ENCODE peak calls at places on chromosomes 6 and 20, in four cellular contexts. P is HCT116, D is K562, G is upper lobe of left lung. M is an unnamed sample.

GRCh38 chr6:78989191-78989590 is 88.9 kb downstream of the PHIP start:
- ATAC-seq in P (no peak), G (no peak), D (no peak), M (no peak)

GRCh38 chr6:107618672-107619071 is 128.8 kb downstream of the SOBP start:
- ATAC-seq in P (no peak), G (no peak), D (no peak), M (no peak)

GRCh38 chr6:25278557-25278913 is 639 bp upstream of the CARMIL1 start:
- ATAC-seq in P (peak), G (peak), D (peak), M (peak)

GRCh38 chr20:50460115-50460607 is 50.0 kb upstream of the PTPN1 start:
- ATAC-seq in D (peak), G (no peak), P (no peak), M (peak)

GRCh38 chr6:111862314-111862713 is 10.9 kb downstream of the FYN start:
- ATAC-seq in P (no peak), G (no peak), D (no peak), M (no peak)

GRCh38 chr6:148516116-148517016 is 173.7 kb downstream of the SASH1 start:
- ATAC-seq in G (no peak), P (no peak), D (no peak), M (no peak)

GRCh38 chr6:106612956-106613516 is 16.3 kb downstream of the RTN4IP1 start:
- ATAC-seq in G (no peak), P (no peak), D (no peak), M (no peak)

GRCh38 chr6:107629545-107630147 is 139.7 kb downstream of the SOBP start:
- ATAC-seq in P (no peak), G (no peak), D (no peak), M (no peak)

GRCh38 chr20:17627101-17627950 is 54.7 kb downstream of the RRBP1 start:
- ATAC-seq in D (no peak), G (no peak), P (no peak), M (no peak)

GRCh38 chr6:156899532-156899931 is 122.4 kb downstream of the ARID1B start:
- ATAC-seq in D (peak), P (no peak), G (no peak), M (no peak)

GRCh38 chr6:106796754-106797153 is 167.4 kb downstream of the QRSL1 start:
- ATAC-seq in D (no peak), P (no peak), G (no peak), M (no peak)

GRCh38 chr20:43914286-43914685 is 366 bp upstream of the TOX2 start:
- ATAC-seq in G (peak), P (peak), D (no peak), M (peak)

GRCh38 chr20:14334306-14334930 is 3.0 kb downstream of the FLRT3 start:
- ATAC-seq in P (no peak), D (no peak), G (peak), M (no peak)

GRCh38 chr6:109595998-109596397 is 95.0 kb downstream of the AK9 start:
- ATAC-seq in P (peak), D (no peak), G (no peak), M (no peak)

GRCh38 chr20:49318430-49319203 is 40.8 kb upstream of the ZNFX1 start:
- ATAC-seq in D (no peak), P (no peak), G (peak), M (no peak)

GRCh38 chr6:168368063-168368835 is 48.7 kb upstream of the DACT2 start:
- ATAC-seq in P (no peak), D (no peak), G (peak), M (peak)

GRCh38 chr6:116352515-116353471 is 18.0 kb upstream of the DSE start:
- ATAC-seq in G (peak), D (no peak), P (no peak), M (peak)

GRCh38 chr20:4942336-4942735 is 59.0 kb downstream of the SLC23A2 start:
- ATAC-seq in D (no peak), G (peak), P (no peak), M (no peak)

GRCh38 chr6:129795261-129795660 is 65.9 kb downstream of the TMEM244 start:
- ATAC-seq in G (no peak), P (no peak), D (no peak), M (no peak)

GRCh38 chr6:81246200-81246599 is 506.3 kb downstream of the TENT5A start:
- ATAC-seq in P (no peak), D (no peak), G (no peak), M (no peak)

GRCh38 chr6:81238390-81238789 is 514.1 kb downstream of the TENT5A start:
- ATAC-seq in P (no peak), G (no peak), D (no peak), M (no peak)

GRCh38 chr6:81241126-81241525 is 511.4 kb downstream of the TENT5A start:
- ATAC-seq in D (no peak), P (no peak), G (no peak), M (no peak)

GRCh38 chr6:81242634-81243033 is 509.8 kb downstream of the TENT5A start:
- ATAC-seq in D (no peak), P (no peak), G (no peak), M (no peak)

GRCh38 chr6:81241717-81242116 is 510.8 kb downstream of the TENT5A start:
- ATAC-seq in D (no peak), G (no peak), P (no peak), M (no peak)
- TF ChIP-seq POLR2AphosphoS5 in D (no peak), G (no peak), P (no peak), M (no peak)

GRCh38 chr6:105594821-105595220 is 191.9 kb upstream of the PREP start:
- ATAC-seq in G (no peak), P (no peak), D (no peak), M (no peak)

GRCh38 chr6:105593056-105593455 is 190.2 kb upstream of the PREP start:
- ATAC-seq in D (no peak), G (no peak), P (no peak), M (no peak)

GRCh38 chr6:105592329-105592728 is 189.4 kb upstream of the PREP start:
- ATAC-seq in G (no peak), D (no peak), P (peak), M (peak)

GRCh38 chr6:105594272-105594671 is 191.4 kb upstream of the PREP start:
- ATAC-seq in D (no peak), P (no peak), G (no peak), M (no peak)

GRCh38 chr6:105593805-105594231 is 190.9 kb upstream of the PREP start:
- ATAC-seq in G (no peak), D (no peak), P (no peak), M (no peak)
- TF ChIP-seq POLR2AphosphoS5 in G (no peak), D (no peak), P (no peak), M (peak)

GRCh38 chr6:32379554-32379953 is 7.9 kb upstream of the TSBP1 start:
- ATAC-seq in G (no peak), P (no peak), D (no peak), M (no peak)
- TF ChIP-seq POLR2AphosphoS5 in G (no peak), P (no peak), D (no peak), M (no peak)

GRCh38 chr20:19806806-19807691 is 49.0 kb downstream of the RIN2 start:
- ATAC-seq in P (no peak), G (peak), D (no peak), M (peak)
- TF ChIP-seq POLR2AphosphoS5 in P (no peak), G (no peak), D (no peak), M (peak)

GRCh38 chr6:30564114-30564513 is 7.0 kb downstream of the PRR3 start:
- ATAC-seq in G (no peak), P (no peak), D (no peak), M (no peak)
- TF ChIP-seq POLR2AphosphoS5 in G (no peak), P (no peak), D (no peak), M (no peak)

M was measured in gastroesophageal sphincter.